ENCODE peak calls at places on chromosomes 3 and 15, in four cellular contexts. One of them, this sample, is unnamed.

GRCh38 chr3:74756586-74756985 is 142.1 kb upstream of the CNTN3 start:
- DNase-seq in H1: no peak
- DNase-seq in HepG2: no peak
- DNase-seq in K562: no peak
- DNase-seq in this sample: no peak

GRCh38 chr3:194250104-194251002 is 100.8 kb downstream of the CPN2 start:
- DNase-seq in H1: peak
- DNase-seq in HepG2: no peak
- DNase-seq in K562: no peak
- DNase-seq in this sample: no peak

GRCh38 chr3:8665407-8665896 is 20.9 kb upstream of the SSUH2 start:
- DNase-seq in H1: no peak
- DNase-seq in HepG2: peak
- DNase-seq in K562: no peak
- DNase-seq in this sample: no peak

GRCh38 chr3:30819067-30819798 is 75.2 kb downstream of the GADL1 start:
- DNase-seq in H1: no peak
- DNase-seq in HepG2: no peak
- DNase-seq in K562: no peak
- DNase-seq in this sample: no peak

GRCh38 chr3:60955034-60955433 is 296.2 kb downstream of the FHIT start:
- DNase-seq in H1: no peak
- DNase-seq in HepG2: no peak
- DNase-seq in K562: no peak
- DNase-seq in this sample: no peak

GRCh38 chr3:38454179-38454883 is 641 bp downstream of the ACVR2B start:
- DNase-seq in H1: peak
- DNase-seq in HepG2: no peak
- DNase-seq in K562: peak
- DNase-seq in this sample: peak

GRCh38 chr3:39941941-39942340 is 132.5 kb downstream of the MYRIP start:
- DNase-seq in H1: no peak
- DNase-seq in HepG2: peak
- DNase-seq in K562: no peak
- DNase-seq in this sample: no peak

GRCh38 chr15:28992340-28992864 is 106.6 kb downstream of the APBA2 start:
- DNase-seq in H1: no peak
- DNase-seq in HepG2: no peak
- DNase-seq in K562: no peak
- DNase-seq in this sample: no peak

GRCh38 chr3:82100378-82100777 is 338.9 kb upstream of the GBE1 start:
- DNase-seq in H1: no peak
- DNase-seq in HepG2: peak
- DNase-seq in K562: no peak
- DNase-seq in this sample: peak

GRCh38 chr15:99384992-99385669 is 133.8 kb downstream of the LRRC28 start:
- DNase-seq in H1: no peak
- DNase-seq in HepG2: peak
- DNase-seq in K562: peak
- DNase-seq in this sample: no peak

DNA sequence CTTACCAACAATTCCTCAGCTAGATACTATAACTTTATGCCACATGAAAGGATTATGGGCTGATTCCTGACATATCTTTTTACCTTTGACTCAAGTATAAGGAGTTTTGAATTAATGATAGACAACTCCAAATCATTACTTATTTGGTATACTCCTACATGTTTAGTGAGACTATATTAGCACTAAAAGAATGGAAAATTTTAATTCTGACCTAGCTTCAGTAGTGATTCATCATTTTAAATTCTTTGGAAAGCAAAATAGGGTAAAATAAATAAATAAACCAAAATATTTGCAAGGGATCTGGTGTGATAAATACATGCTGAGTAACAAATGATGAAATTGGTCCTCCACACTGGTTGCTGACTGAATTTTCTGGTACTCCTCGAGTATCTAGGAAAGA is 42.3 kb upstream of the VGLL3 start:
- DNase-seq in H1: no peak
- DNase-seq in HepG2: no peak
- DNase-seq in K562: no peak
- DNase-seq in this sample: no peak
- TF ChIP-seq KDM1A in H1: no peak
- TF ChIP-seq KDM1A in HepG2: no peak
- TF ChIP-seq KDM1A in K562: no peak
- TF ChIP-seq KDM1A in this sample: no peak

DNA sequence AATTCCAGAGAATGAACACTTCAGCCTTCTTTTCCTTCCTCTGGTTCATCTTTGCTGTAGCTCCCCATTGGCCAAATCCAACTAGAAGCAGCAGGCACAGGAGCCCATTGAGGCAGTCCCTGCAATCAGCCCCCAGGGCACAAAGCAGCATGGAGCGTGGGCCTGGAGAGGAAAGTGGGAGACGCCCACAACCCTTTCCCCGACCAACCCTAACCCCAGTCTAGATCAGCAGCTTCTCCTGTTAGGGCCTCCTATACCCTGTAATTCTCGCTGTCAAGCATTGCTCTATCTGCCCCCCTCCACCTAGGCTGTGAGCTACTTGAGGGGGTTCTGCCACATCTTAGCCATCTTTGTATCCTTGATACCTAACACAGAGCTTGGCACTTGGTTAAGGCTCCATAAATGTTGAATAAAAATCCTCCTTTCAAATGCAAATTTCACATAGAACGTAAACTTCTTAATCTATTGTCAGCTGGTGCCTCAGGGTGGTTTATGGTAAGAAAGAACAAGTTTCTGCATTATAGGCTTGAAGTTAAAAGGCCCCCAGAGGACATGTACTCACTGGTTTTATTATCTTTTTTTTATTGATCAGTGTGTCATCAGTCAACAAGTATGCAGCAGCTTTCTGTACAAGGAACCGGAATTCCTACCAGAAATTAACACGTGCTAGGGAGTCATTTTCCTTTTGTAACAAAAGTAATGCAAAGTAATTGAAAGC is 97.9 kb upstream of the PFN2 start:
- DNase-seq in H1: no peak
- DNase-seq in HepG2: no peak
- DNase-seq in K562: no peak
- DNase-seq in this sample: no peak
- TF ChIP-seq PHF8 in H1: no peak
- TF ChIP-seq PHF8 in HepG2: no peak
- TF ChIP-seq PHF8 in K562: no peak
- TF ChIP-seq PHF8 in this sample: no peak

GRCh38 chr3:111803123-111803593 is 55.9 kb upstream of the PHLDB2 start:
- DNase-seq in H1: no peak
- DNase-seq in HepG2: no peak
- DNase-seq in K562: no peak
- DNase-seq in this sample: peak

GRCh38 chr3:111801697-111802655 is 57.1 kb upstream of the PHLDB2 start:
- DNase-seq in H1: no peak
- DNase-seq in HepG2: no peak
- DNase-seq in K562: no peak
- DNase-seq in this sample: no peak

GRCh38 chr3:111800472-111800871 is 58.6 kb upstream of the PHLDB2 start:
- DNase-seq in H1: no peak
- DNase-seq in HepG2: no peak
- DNase-seq in K562: no peak
- DNase-seq in this sample: no peak

GRCh38 chr3:111799951-111800350 is 59.1 kb upstream of the PHLDB2 start:
- DNase-seq in H1: no peak
- DNase-seq in HepG2: no peak
- DNase-seq in K562: no peak
- DNase-seq in this sample: no peak

GRCh38 chr3:111802700-111803099 is 56.4 kb upstream of the PHLDB2 start:
- DNase-seq in H1: no peak
- DNase-seq in HepG2: no peak
- DNase-seq in K562: no peak
- DNase-seq in this sample: no peak
- TF ChIP-seq KDM1A in H1: no peak
- TF ChIP-seq KDM1A in HepG2: no peak
- TF ChIP-seq KDM1A in K562: no peak
- TF ChIP-seq KDM1A in this sample: no peak

GRCh38 chr3:108486910-108487309 is 23.5 kb downstream of the MYH15 start:
- DNase-seq in H1: no peak
- DNase-seq in HepG2: no peak
- DNase-seq in K562: peak
- DNase-seq in this sample: peak
- TF ChIP-seq PHF8 in H1: no peak
- TF ChIP-seq PHF8 in HepG2: no peak
- TF ChIP-seq PHF8 in K562: no peak
- TF ChIP-seq PHF8 in this sample: no peak

GRCh38 chr3:43857361-43858051 is 166.8 kb downstream of the ABHD5 start:
- DNase-seq in H1: no peak
- DNase-seq in HepG2: no peak
- DNase-seq in K562: no peak
- DNase-seq in this sample: no peak
- TF ChIP-seq KDM1A in H1: no peak
- TF ChIP-seq KDM1A in HepG2: no peak
- TF ChIP-seq KDM1A in K562: no peak
- TF ChIP-seq KDM1A in this sample: no peak

GRCh38 chr3:71681224-71681668 is 44.0 kb downstream of the EIF4E3 start:
- DNase-seq in H1: peak
- DNase-seq in HepG2: peak
- DNase-seq in K562: peak
- DNase-seq in this sample: peak
- TF ChIP-seq PHF8 in H1: no peak
- TF ChIP-seq PHF8 in HepG2: no peak
- TF ChIP-seq PHF8 in K562: no peak
- TF ChIP-seq PHF8 in this sample: no peak

DNA sequence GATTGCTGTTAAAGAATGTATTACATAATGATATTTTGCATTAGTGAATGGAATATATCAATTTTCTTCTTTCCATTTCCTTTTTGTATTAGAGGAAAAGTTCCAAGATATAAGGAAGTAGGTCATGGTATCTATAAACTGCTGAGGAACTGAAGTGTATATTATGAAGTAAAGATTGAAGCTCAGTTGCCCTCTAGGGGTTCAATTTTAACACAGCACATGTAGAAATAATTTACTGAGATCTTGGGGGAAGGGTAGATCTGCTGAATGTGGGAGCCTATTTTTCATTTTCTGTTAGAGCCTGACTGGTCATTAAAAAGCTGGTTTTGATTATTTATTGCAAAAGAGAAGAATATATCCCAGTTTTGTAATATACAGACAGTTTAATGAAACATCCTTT is 45.2 kb downstream of the CMC1 start:
- DNase-seq in H1: no peak
- DNase-seq in HepG2: peak
- DNase-seq in K562: peak
- DNase-seq in this sample: peak
- TF ChIP-seq KDM1A in H1: no peak
- TF ChIP-seq KDM1A in HepG2: no peak
- TF ChIP-seq KDM1A in K562: no peak
- TF ChIP-seq KDM1A in this sample: no peak